ENCODE peak calls at places on chromosomes 12 and 14, in seven cellular contexts. H, R, U, M, W, D and C are unnamed samples.

GRCh38 chr14:60647837-60648168 is 1.5 kb downstream of the SIX1 start:
- DNase-seq in H (no peak), R (no peak), U (no peak), M (no peak), W (no peak), D (no peak), C (no peak)

GRCh38 chr12:12717586-12718381 is 616 bp downstream of the CDKN1B start:
- DNase-seq in H (no peak), R (peak; percentile 55), U (no peak), M (no peak), W (peak; percentile 26), D (no peak), C (no peak)

GRCh38 chr12:34395056-34396005 is 373.0 kb downstream of the ALG10 start:
- DNase-seq in H (no peak), R (no peak), U (no peak), M (no peak), W (peak; percentile 1), D (no peak), C (peak; percentile 6)

GRCh38 chr12:29152223-29152868 is 3.3 kb downstream of the FAR2 start:
- DNase-seq in H (peak; percentile 80), R (no peak), U (no peak), M (no peak), W (no peak), D (no peak), C (peak; percentile 71)

GRCh38 chr14:90405755-90406154 is 8.9 kb downstream of the CALM1 start:
- DNase-seq in H (no peak), R (no peak), U (no peak), M (no peak), W (no peak), D (no peak), C (no peak)

GRCh38 chr12:7160183-7160582 is 29.3 kb upstream of the PEX5 start:
- DNase-seq in H (no peak), R (no peak), U (no peak), M (no peak), W (no peak), D (no peak), C (peak; percentile 6)

GRCh38 chr12:57276935-57277563 is 26.1 kb upstream of the STAC3 start:
- DNase-seq in H (no peak), R (peak; percentile 75), U (peak; percentile 51), M (peak; percentile 21), W (peak; percentile 42), D (peak; percentile 25), C (no peak)

GRCh38 chr12:124745891-124746570 is 117.6 kb downstream of the SCARB1 start:
- DNase-seq in H (no peak), R (peak; percentile 94), U (peak; percentile 98), M (peak; percentile 93), W (peak; percentile 94), D (peak; percentile 97), C (peak; percentile 52)

GRCh38 chr14:100590726-100591452 is 3.7 kb upstream of the BEGAIN start:
- DNase-seq in H (no peak), R (no peak), U (no peak), M (no peak), W (peak; percentile 10), D (no peak), C (no peak)

GRCh38 chr12:106137456-106138278 is 1.1 kb downstream of the NUAK1 start:
- DNase-seq in H (no peak), R (no peak), U (no peak), M (no peak), W (no peak), D (peak; percentile 20), C (no peak)

GRCh38 chr12:68080577-68080976 is 79.0 kb downstream of the IFNG start:
- DNase-seq in H (peak; percentile 8), R (peak; percentile 67), U (no peak), M (no peak), W (no peak), D (no peak), C (no peak)

GRCh38 chr12:124388679-124389536 is 94.0 kb downstream of the RFLNA start:
- DNase-seq in H (peak; percentile 75), R (peak; percentile 72), U (peak; percentile 90), M (peak; percentile 79), W (peak; percentile 89), D (peak; percentile 91), C (no peak)

GRCh38 chr12:31118347-31118830 is 44.7 kb downstream of the DDX11 start:
- DNase-seq in H (no peak), R (peak; percentile 66), U (no peak), M (no peak), W (no peak), D (no peak), C (peak; percentile 43)

GRCh38 chr12:31120392-31121008 is 46.8 kb downstream of the DDX11 start:
- DNase-seq in H (no peak), R (peak; percentile 53), U (no peak), M (no peak), W (no peak), D (no peak), C (no peak)

GRCh38 chr12:31119531-31120211 is 46.0 kb downstream of the DDX11 start:
- DNase-seq in H (no peak), R (no peak), U (no peak), M (no peak), W (no peak), D (no peak), C (no peak)

GRCh38 chr12:31118831-31119530 is 45.3 kb downstream of the DDX11 start:
- DNase-seq in H (peak; percentile 33), R (peak; percentile 92), U (no peak), M (no peak), W (no peak), D (no peak), C (peak; percentile 69)

GRCh38 chr12:31117203-31118011 is 43.7 kb downstream of the DDX11 start:
- DNase-seq in H (peak; percentile 71), R (peak; percentile 69), U (no peak), M (peak; percentile 12), W (peak; percentile 58), D (no peak), C (peak; percentile 65)
- TF ChIP-seq CTCF in H (peak; percentile 8), R (peak; percentile 52), U (peak; percentile 40), M (peak; percentile 72), W (peak; percentile 63), D (peak; percentile 31), C (peak; percentile 69)

GRCh38 chr14:32224731-32225377 is 21.8 kb upstream of the RNU6-8 start:
- DNase-seq in H (no peak), R (peak; percentile 30), U (peak; percentile 40), M (peak; percentile 68), W (peak; percentile 87), D (peak; percentile 65), C (no peak)
- TF ChIP-seq CTCF in H (no peak), R (no peak), U (peak; percentile 46), M (peak; percentile 64), W (peak; percentile 81), D (peak; percentile 55), C (no peak)

DNA sequence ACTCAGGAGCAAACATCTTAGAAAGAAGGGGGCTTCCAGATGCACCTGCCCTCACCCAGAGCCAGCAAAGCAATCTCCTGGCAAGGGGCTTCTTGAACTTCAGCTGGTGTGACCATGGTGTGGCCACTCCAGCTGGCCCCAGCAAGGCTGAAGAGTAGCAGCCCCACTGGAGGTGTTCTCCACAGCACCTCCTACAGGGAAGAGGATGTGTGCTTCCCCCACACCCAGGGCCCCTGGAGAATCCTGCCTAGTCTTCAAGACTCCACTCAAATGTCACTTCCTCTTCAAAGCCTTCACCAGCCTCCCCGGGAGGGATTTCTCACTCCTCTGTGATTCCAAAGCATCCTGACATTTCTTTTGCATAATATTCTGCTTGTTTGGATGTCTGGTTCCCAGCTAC is 8.5 kb downstream of the RAB15 start:
- DNase-seq in H (no peak), R (no peak), U (no peak), M (no peak), W (no peak), D (no peak), C (no peak)
- TF ChIP-seq CTCF in H (no peak), R (no peak), U (no peak), M (peak; percentile 4), W (peak; percentile 7), D (no peak), C (no peak)

GRCh38 chr14:104151028-104151385 is 12.6 kb downstream of the KIF26A start:
- DNase-seq in H (no peak), R (no peak), U (no peak), M (no peak), W (no peak), D (no peak), C (no peak)

GRCh38 chr14:104149617-104150141 is 11.3 kb downstream of the KIF26A start:
- DNase-seq in H (no peak), R (peak; percentile 75), U (no peak), M (no peak), W (peak; percentile 91), D (no peak), C (no peak)

GRCh38 chr14:104149278-104149595 is 10.8 kb downstream of the KIF26A start:
- DNase-seq in H (no peak), R (no peak), U (no peak), M (no peak), W (no peak), D (no peak), C (no peak)

GRCh38 chr14:104151546-104152245 is 13.3 kb downstream of the KIF26A start:
- DNase-seq in H (no peak), R (no peak), U (no peak), M (no peak), W (no peak), D (no peak), C (no peak)

GRCh38 chr14:104150201-104151027 is 12.0 kb downstream of the KIF26A start:
- DNase-seq in H (no peak), R (peak; percentile 83), U (peak; percentile 4), M (no peak), W (peak; percentile 97), D (peak; percentile 65), C (no peak)
- TF ChIP-seq CTCF in H (no peak), R (peak; percentile 54), U (peak; percentile 20), M (no peak), W (peak; percentile 55), D (peak; percentile 39), C (peak; percentile 3)

GRCh38 chr12:1532796-1533195 is 61.6 kb downstream of the FBXL14 start:
- DNase-seq in H (no peak), R (no peak), U (no peak), M (no peak), W (no peak), D (peak; percentile 34), C (no peak)
- TF ChIP-seq CTCF in H (no peak), R (no peak), U (no peak), M (no peak), W (no peak), D (peak; percentile 40), C (no peak)

DNA sequence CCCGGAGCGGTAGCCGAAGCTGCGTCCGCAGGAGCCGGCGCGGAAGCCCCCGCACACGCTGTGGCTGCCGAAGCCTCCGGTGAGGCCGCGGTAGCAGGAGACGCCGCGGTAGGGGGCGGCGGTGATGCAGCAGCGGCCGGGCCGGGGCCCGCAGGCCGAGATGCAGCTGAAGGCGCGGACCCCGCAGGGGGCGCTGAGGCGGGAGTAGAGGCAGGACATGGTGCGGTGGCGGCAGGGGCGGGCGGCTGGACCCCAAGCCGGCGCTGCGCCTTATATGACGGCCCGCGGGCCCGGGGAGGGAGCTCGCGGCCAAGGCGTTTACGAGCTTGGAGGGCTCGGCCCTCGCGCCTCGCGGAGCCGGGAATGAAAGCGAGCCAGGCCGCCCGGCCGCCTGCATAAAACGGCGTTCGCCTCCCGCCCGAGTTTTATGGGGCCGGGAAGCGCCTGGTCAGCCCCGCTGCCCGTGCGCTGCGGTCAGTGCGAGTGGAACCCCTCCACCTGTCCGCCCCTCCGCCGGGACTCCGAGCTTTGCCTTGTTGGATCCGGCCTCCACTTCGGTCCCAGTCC is 16.0 kb upstream of the KRT86 start:
- DNase-seq in H (peak; percentile 18), R (peak; percentile 75), U (peak; percentile 31), M (no peak), W (peak; percentile 56), D (peak; percentile 26), C (no peak)
- TF ChIP-seq CTCF in H (no peak), R (no peak), U (no peak), M (no peak), W (no peak), D (no peak), C (no peak)